ENCODE peak calls at places on chromosome 3, in nine cellular contexts. O is RWPE1, T is cardiac muscle cell, I is BJ, R is fibroblast of pulmonary artery, L is mesothelial cell of epicardium, D is GM20000, X is endodermal cell, A is H9. C is an unnamed sample.

GRCh38 chr3:5051772-5052171 is 70.3 kb upstream of the ARL8B start:
- DNase-seq in R (no peak), O (no peak), D (peak; percentile 49), T (no peak), I (no peak), X (no peak), A (no peak), L (no peak), C (no peak)

GRCh38 chr3:99394831-99395733 is 243.3 kb upstream of the COL8A1 start:
- DNase-seq in L (no peak), O (peak; percentile 72), I (peak; percentile 84), R (peak; percentile 88), T (no peak), A (no peak), X (no peak), D (no peak), C (no peak)

GRCh38 chr3:244041-244440 is 47.5 kb downstream of the CHL1 start:
- DNase-seq in X (no peak), I (no peak), D (no peak), T (no peak), L (no peak), A (no peak), O (no peak), R (no peak), C (no peak)

GRCh38 chr3:18394384-18394995 is 30.6 kb downstream of the SATB1 start:
- DNase-seq in I (no peak), A (no peak), O (no peak), R (no peak), D (no peak), X (no peak), L (no peak), T (no peak), C (no peak)

GRCh38 chr3:45972534-45973402 is 22.9 kb downstream of the FYCO1 start:
- DNase-seq in A (no peak), T (no peak), I (peak; percentile 75), R (peak; percentile 92), O (peak; percentile 73), L (no peak), D (peak; percentile 37), X (no peak), C (no peak)

GRCh38 chr3:144187531-144188230 is 216.1 kb downstream of the DIPK2A start:
- DNase-seq in R (peak; percentile 13), X (no peak), I (peak; percentile 74), D (no peak), A (no peak), O (no peak), L (no peak), T (no peak), C (no peak)

GRCh38 chr3:155871746-155872158 is 1.3 kb downstream of the GMPS start:
- DNase-seq in I (no peak), O (no peak), X (no peak), T (no peak), D (no peak), R (peak; percentile 33), L (no peak), A (no peak), C (no peak)

GRCh38 chr3:24184528-24185176 is 239.6 kb downstream of the NR1D2 start:
- DNase-seq in A (no peak), I (no peak), D (no peak), L (no peak), R (no peak), T (no peak), X (no peak), O (no peak), C (no peak)

GRCh38 chr3:172103724-172104123 is 64.3 kb downstream of the FNDC3B start:
- DNase-seq in O (peak; percentile 64), A (no peak), D (no peak), X (no peak), R (peak; percentile 73), T (peak; percentile 27), I (no peak), L (no peak), C (no peak)

GRCh38 chr3:32469151-32469874 is 33.3 kb downstream of the CMTM6 start:
- DNase-seq in D (peak; percentile 38), T (no peak), O (no peak), A (no peak), I (no peak), R (no peak), X (no peak), L (no peak), C (no peak)

GRCh38 chr3:11539677-11540076 is 104.0 kb downstream of the VGLL4 start:
- DNase-seq in R (no peak), I (no peak), D (no peak), X (peak; percentile 72), O (no peak), T (no peak), A (no peak), L (no peak), C (no peak)

GRCh38 chr3:45567730-45568172 is 26.8 kb upstream of the LIMD1 start:
- DNase-seq in T (no peak), I (no peak), D (peak; percentile 72), A (no peak), R (no peak), L (no peak), X (peak; percentile 41), O (no peak), C (no peak)

GRCh38 chr3:31106204-31106603 is 211.7 kb upstream of the GADL1 start:
- DNase-seq in X (no peak), A (no peak), R (peak; percentile 73), O (peak; percentile 70), D (no peak), I (peak; percentile 30), T (no peak), L (no peak), C (no peak)

GRCh38 chr3:127674099-127674792 is 1.5 kb downstream of the ABTB1 start:
- DNase-seq in A (no peak), I (no peak), O (no peak), T (no peak), R (no peak), L (peak; percentile 25), X (no peak), D (no peak), C (peak; percentile 66)

GRCh38 chr3:141249041-141249440 is 17.4 kb downstream of the PXYLP1 start:
- DNase-seq in X (peak; percentile 25), T (no peak), R (no peak), A (no peak), O (no peak), L (no peak), D (no peak), I (no peak), C (no peak)

GRCh38 chr3:113143353-113143752 is 68.0 kb upstream of the BOC start:
- DNase-seq in A (no peak), O (no peak), I (no peak), R (no peak), L (no peak), X (no peak), D (no peak), T (no peak), C (no peak)

GRCh38 chr3:128152419-128153155 is 694 bp upstream of the EEFSEC start:
- DNase-seq in L (no peak), D (no peak), R (peak; percentile 72), T (no peak), A (no peak), O (no peak), I (no peak), X (no peak), C (no peak)

GRCh38 chr3:184669578-184669977 is 42.3 kb downstream of the MAGEF1 start:
- DNase-seq in T (no peak), R (no peak), D (no peak), A (no peak), I (no peak), X (no peak), O (no peak), L (no peak), C (no peak)

GRCh38 chr3:185152433-185153169 is at the start of gene C3orf70:
- DNase-seq in I (peak; percentile 4), D (peak; percentile 74), R (peak; percentile 42), L (peak; percentile 65), A (peak; percentile 49), O (peak; percentile 17), X (peak; percentile 82), T (peak; percentile 54), C (peak; percentile 86)

GRCh38 chr3:29868702-29869101 is 587.8 kb downstream of the RBMS3 start:
- DNase-seq in X (peak; percentile 66), I (no peak), O (no peak), T (no peak), D (no peak), A (peak; percentile 32), R (no peak), L (no peak), C (no peak)

GRCh38 chr3:149936812-149937230 is 33.9 kb downstream of the PFN2 start:
- DNase-seq in A (peak; percentile 73), X (peak; percentile 88), D (peak; percentile 24), O (peak; percentile 44), L (peak; percentile 38), T (peak; percentile 58), I (no peak), R (peak; percentile 74), C (peak; percentile 32)
- TF ChIP-seq CTCF in A (peak; percentile 88), X (peak; percentile 91), D (peak; percentile 75), O (peak; percentile 78), L (no peak), T (peak; percentile 79), I (peak; percentile 84), R (peak; percentile 91), C (peak; percentile 84)

GRCh38 chr3:132735589-132735988 is 13.4 kb upstream of the NPHP3 start:
- DNase-seq in X (no peak), A (no peak), D (no peak), T (no peak), R (no peak), O (no peak), I (no peak), L (no peak), C (no peak)

GRCh38 chr3:132726341-132726823 is 4.2 kb upstream of the NPHP3 start:
- DNase-seq in L (no peak), A (no peak), D (peak; percentile 30), X (no peak), O (peak; percentile 16), I (no peak), T (peak; percentile 32), R (peak; percentile 51), C (no peak)

GRCh38 chr3:132730891-132731580 is 8.8 kb upstream of the NPHP3 start:
- DNase-seq in A (no peak), I (no peak), L (no peak), X (peak; percentile 52), R (peak; percentile 76), T (peak; percentile 58), O (peak; percentile 34), D (peak; percentile 15), C (no peak)
- TF ChIP-seq CTCF in A (peak; percentile 75), I (peak; percentile 51), L (no peak), X (peak; percentile 75), R (peak; percentile 50), T (peak; percentile 49), O (peak; percentile 36), D (no peak), C (peak; percentile 34)

GRCh38 chr3:167493240-167493639 is 19.4 kb upstream of the SERPINI2 start:
- DNase-seq in X (peak; percentile 82), R (no peak), I (no peak), A (peak; percentile 69), O (no peak), D (no peak), T (no peak), L (no peak), C (no peak)
- TF ChIP-seq CTCF in X (peak; percentile 97), R (peak; percentile 3), I (no peak), A (peak; percentile 87), O (no peak), D (no peak), T (no peak), L (peak; percentile 44), C (peak; percentile 18)

DNA sequence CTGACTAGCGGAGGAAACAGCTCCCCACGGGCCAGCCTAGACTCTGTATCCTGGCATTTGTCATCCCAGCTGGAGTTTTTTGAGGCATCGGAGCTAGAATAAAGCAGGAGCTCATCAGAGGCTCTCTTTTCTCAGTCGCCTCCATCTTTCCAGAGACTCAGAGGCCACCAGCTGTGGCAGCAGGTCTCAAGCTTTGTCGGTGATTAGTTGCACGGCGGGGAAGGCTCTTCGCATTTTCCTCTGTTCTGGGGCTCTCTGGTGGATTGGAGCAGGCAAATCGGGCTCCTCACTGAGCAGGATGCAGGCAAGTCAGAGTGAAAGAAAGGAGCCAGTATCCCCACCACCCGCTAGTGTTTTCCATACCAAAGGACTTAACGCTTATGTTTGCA is 126.9 kb downstream of the PTPRG start:
- DNase-seq in X (peak; percentile 97), A (peak; percentile 96), R (no peak), I (no peak), T (peak; percentile 30), D (no peak), L (no peak), O (no peak), C (no peak)
- TF ChIP-seq CTCF in X (no peak), A (no peak), R (no peak), I (no peak), T (no peak), D (no peak), L (no peak), O (no peak), C (no peak)

C was measured in kidney.